ENCODE peak calls at places on chromosome 2, in eight cellular contexts. One of them, this sample, is unnamed.

GRCh38 chr2:63189026-63189425 is 138.4 kb downstream of the OTX1 start:
- DNase-seq in mammary epithelial cell: peak; percentile 41
- DNase-seq in tibial nerve: no peak
- DNase-seq in breast epithelium: no peak
- DNase-seq in K562: peak; percentile 65
- DNase-seq in colonic mucosa: peak; percentile 27
- DNase-seq in ascending aorta: no peak
- DNase-seq in IMR-90: peak; percentile 44
- DNase-seq in this sample: no peak

GRCh38 chr2:206250041-206250897 is 24.2 kb upstream of the ZDBF2 start:
- DNase-seq in mammary epithelial cell: no peak
- DNase-seq in tibial nerve: no peak
- DNase-seq in breast epithelium: no peak
- DNase-seq in K562: no peak
- DNase-seq in colonic mucosa: peak; percentile 25
- DNase-seq in ascending aorta: no peak
- DNase-seq in IMR-90: peak; percentile 4
- DNase-seq in this sample: no peak

GRCh38 chr2:223735659-223736244 is 101.6 kb downstream of the AP1S3 start:
- DNase-seq in mammary epithelial cell: peak; percentile 88
- DNase-seq in tibial nerve: no peak
- DNase-seq in breast epithelium: no peak
- DNase-seq in K562: no peak
- DNase-seq in colonic mucosa: no peak
- DNase-seq in ascending aorta: no peak
- DNase-seq in IMR-90: peak; percentile 96
- DNase-seq in this sample: no peak

GRCh38 chr2:166384774-166385173 is 9.0 kb upstream of the SCN9A start:
- DNase-seq in mammary epithelial cell: peak; percentile 11
- DNase-seq in tibial nerve: no peak
- DNase-seq in breast epithelium: no peak
- DNase-seq in K562: peak; percentile 57
- DNase-seq in colonic mucosa: no peak
- DNase-seq in ascending aorta: no peak
- DNase-seq in IMR-90: peak; percentile 52
- DNase-seq in this sample: no peak

GRCh38 chr2:136010126-136010525 is 24.7 kb upstream of the DARS1 start:
- DNase-seq in mammary epithelial cell: no peak
- DNase-seq in tibial nerve: no peak
- DNase-seq in breast epithelium: no peak
- DNase-seq in K562: no peak
- DNase-seq in colonic mucosa: no peak
- DNase-seq in ascending aorta: no peak
- DNase-seq in IMR-90: peak; percentile 72
- DNase-seq in this sample: no peak

GRCh38 chr2:237181844-237182243 is 96.2 kb downstream of the COPS8 start:
- DNase-seq in mammary epithelial cell: peak; percentile 17
- DNase-seq in tibial nerve: peak; percentile 47
- DNase-seq in breast epithelium: no peak
- DNase-seq in K562: no peak
- DNase-seq in colonic mucosa: no peak
- DNase-seq in ascending aorta: no peak
- DNase-seq in IMR-90: peak; percentile 100
- DNase-seq in this sample: no peak

GRCh38 chr2:36678856-36679255 is 17.7 kb upstream of the VIT start:
- DNase-seq in mammary epithelial cell: no peak
- DNase-seq in tibial nerve: no peak
- DNase-seq in breast epithelium: no peak
- DNase-seq in K562: no peak
- DNase-seq in colonic mucosa: no peak
- DNase-seq in ascending aorta: no peak
- DNase-seq in IMR-90: no peak
- DNase-seq in this sample: no peak

GRCh38 chr2:168552450-168552856 is 96.4 kb downstream of the CERS6 start:
- DNase-seq in mammary epithelial cell: no peak
- DNase-seq in tibial nerve: no peak
- DNase-seq in breast epithelium: no peak
- DNase-seq in K562: no peak
- DNase-seq in colonic mucosa: no peak
- DNase-seq in ascending aorta: no peak
- DNase-seq in IMR-90: no peak
- DNase-seq in this sample: no peak

GRCh38 chr2:196291873-196292800 is 120.8 kb upstream of the STK17B start:
- DNase-seq in mammary epithelial cell: peak; percentile 97
- DNase-seq in tibial nerve: no peak
- DNase-seq in breast epithelium: peak; percentile 80
- DNase-seq in K562: no peak
- DNase-seq in colonic mucosa: no peak
- DNase-seq in ascending aorta: no peak
- DNase-seq in IMR-90: no peak
- DNase-seq in this sample: no peak

GRCh38 chr2:109005686-109006204 is 16.7 kb upstream of the EDAR start:
- DNase-seq in mammary epithelial cell: no peak
- DNase-seq in tibial nerve: no peak
- DNase-seq in breast epithelium: no peak
- DNase-seq in K562: peak; percentile 29
- DNase-seq in colonic mucosa: no peak
- DNase-seq in ascending aorta: no peak
- DNase-seq in IMR-90: no peak
- DNase-seq in this sample: no peak

GRCh38 chr2:144253743-144254142 is 266.2 kb downstream of the ZEB2 start:
- DNase-seq in mammary epithelial cell: no peak
- DNase-seq in tibial nerve: no peak
- DNase-seq in breast epithelium: no peak
- DNase-seq in K562: no peak
- DNase-seq in colonic mucosa: no peak
- DNase-seq in ascending aorta: no peak
- DNase-seq in IMR-90: no peak
- DNase-seq in this sample: no peak

GRCh38 chr2:221399183-221399582 is 172.9 kb downstream of the EPHA4 start:
- DNase-seq in mammary epithelial cell: no peak
- DNase-seq in tibial nerve: no peak
- DNase-seq in breast epithelium: no peak
- DNase-seq in K562: no peak
- DNase-seq in colonic mucosa: no peak
- DNase-seq in ascending aorta: no peak
- DNase-seq in IMR-90: no peak
- DNase-seq in this sample: no peak

GRCh38 chr2:72562451-72563153 is 263.2 kb downstream of the EXOC6B start:
- DNase-seq in mammary epithelial cell: peak; percentile 2
- DNase-seq in tibial nerve: no peak
- DNase-seq in breast epithelium: no peak
- DNase-seq in K562: no peak
- DNase-seq in colonic mucosa: no peak
- DNase-seq in ascending aorta: no peak
- DNase-seq in IMR-90: peak; percentile 37
- DNase-seq in this sample: no peak

GRCh38 chr2:14903709-14904374 is 271.3 kb downstream of the LRATD1 start:
- DNase-seq in mammary epithelial cell: peak; percentile 41
- DNase-seq in tibial nerve: no peak
- DNase-seq in breast epithelium: no peak
- DNase-seq in K562: peak; percentile 81
- DNase-seq in colonic mucosa: peak; percentile 62
- DNase-seq in ascending aorta: no peak
- DNase-seq in IMR-90: no peak
- DNase-seq in this sample: peak; percentile 6

GRCh38 chr2:227161947-227162346 is 2.1 kb downstream of the COL4A4 start:
- DNase-seq in mammary epithelial cell: no peak
- DNase-seq in tibial nerve: no peak
- DNase-seq in breast epithelium: no peak
- DNase-seq in K562: no peak
- DNase-seq in colonic mucosa: no peak
- DNase-seq in ascending aorta: no peak
- DNase-seq in IMR-90: no peak
- DNase-seq in this sample: no peak

GRCh38 chr2:70685771-70686171 is 82.2 kb downstream of the ADD2 start:
- DNase-seq in mammary epithelial cell: no peak
- DNase-seq in tibial nerve: no peak
- DNase-seq in breast epithelium: no peak
- DNase-seq in K562: peak; percentile 59
- DNase-seq in colonic mucosa: no peak
- DNase-seq in ascending aorta: no peak
- DNase-seq in IMR-90: no peak
- DNase-seq in this sample: no peak

GRCh38 chr2:231670892-231671616 is 37.3 kb upstream of the PTMA start:
- DNase-seq in mammary epithelial cell: no peak
- DNase-seq in tibial nerve: no peak
- DNase-seq in breast epithelium: no peak
- DNase-seq in K562: peak; percentile 42
- DNase-seq in colonic mucosa: peak; percentile 80
- DNase-seq in ascending aorta: no peak
- DNase-seq in IMR-90: no peak
- DNase-seq in this sample: no peak

GRCh38 chr2:121044412-121044811 is 240.6 kb downstream of the TFCP2L1 start:
- DNase-seq in mammary epithelial cell: no peak
- DNase-seq in tibial nerve: no peak
- DNase-seq in breast epithelium: no peak
- DNase-seq in K562: peak; percentile 9
- DNase-seq in colonic mucosa: peak; percentile 42
- DNase-seq in ascending aorta: no peak
- DNase-seq in IMR-90: no peak
- DNase-seq in this sample: no peak

GRCh38 chr2:238497610-238498005 is 70.9 kb downstream of the ASB1 start:
- DNase-seq in mammary epithelial cell: no peak
- DNase-seq in tibial nerve: no peak
- DNase-seq in breast epithelium: no peak
- DNase-seq in K562: no peak
- DNase-seq in colonic mucosa: no peak
- DNase-seq in ascending aorta: no peak
- DNase-seq in IMR-90: no peak
- DNase-seq in this sample: no peak

GRCh38 chr2:152407204-152407721 is 72.3 kb downstream of the FMNL2 start:
- DNase-seq in mammary epithelial cell: peak; percentile 66
- DNase-seq in tibial nerve: no peak
- DNase-seq in breast epithelium: no peak
- DNase-seq in K562: peak; percentile 4
- DNase-seq in colonic mucosa: peak; percentile 63
- DNase-seq in ascending aorta: no peak
- DNase-seq in IMR-90: peak; percentile 54
- DNase-seq in this sample: no peak

GRCh38 chr2:56169521-56169920 is 14.3 kb upstream of the CCDC85A start:
- DNase-seq in mammary epithelial cell: no peak
- DNase-seq in tibial nerve: no peak
- DNase-seq in breast epithelium: no peak
- DNase-seq in K562: no peak
- DNase-seq in colonic mucosa: no peak
- DNase-seq in ascending aorta: no peak
- DNase-seq in IMR-90: no peak
- DNase-seq in this sample: no peak

GRCh38 chr2:145800201-145801091 is 1280.5 kb upstream of the ZEB2 start:
- DNase-seq in mammary epithelial cell: peak; percentile 91
- DNase-seq in tibial nerve: no peak
- DNase-seq in breast epithelium: no peak
- DNase-seq in K562: no peak
- DNase-seq in colonic mucosa: no peak
- DNase-seq in ascending aorta: no peak
- DNase-seq in IMR-90: no peak
- DNase-seq in this sample: no peak

GRCh38 chr2:187502467-187502866 is 51.8 kb downstream of the TFPI start:
- DNase-seq in mammary epithelial cell: no peak
- DNase-seq in tibial nerve: no peak
- DNase-seq in breast epithelium: no peak
- DNase-seq in K562: no peak
- DNase-seq in colonic mucosa: no peak
- DNase-seq in ascending aorta: no peak
- DNase-seq in IMR-90: no peak
- DNase-seq in this sample: no peak
- H3K36me3 ChIP-seq in mammary epithelial cell: no peaks in the 10 kb centered on the region
- H3K36me3 ChIP-seq in tibial nerve: no peaks in the 10 kb centered on the region
- H3K36me3 ChIP-seq in breast epithelium: no peaks in the 10 kb centered on the region
- H3K36me3 ChIP-seq in K562: peaks cover 21% of the 10 kb centered on the region
- H3K36me3 ChIP-seq in colonic mucosa: no peaks in the 10 kb centered on the region
- H3K36me3 ChIP-seq in ascending aorta: no peaks in the 10 kb centered on the region
- H3K36me3 ChIP-seq in IMR-90: peaks cover 1% of the 10 kb centered on the region
- H3K36me3 ChIP-seq in this sample: no peaks in the 10 kb centered on the region

GRCh38 chr2:99399063-99399462 is 61.9 kb downstream of the EIF5B start:
- DNase-seq in mammary epithelial cell: no peak
- DNase-seq in tibial nerve: no peak
- DNase-seq in breast epithelium: no peak
- DNase-seq in K562: no peak
- DNase-seq in colonic mucosa: no peak
- DNase-seq in ascending aorta: no peak
- DNase-seq in IMR-90: no peak
- DNase-seq in this sample: no peak
- H3K36me3 ChIP-seq in mammary epithelial cell: peaks cover 52% of the 10 kb centered on the region
- H3K36me3 ChIP-seq in tibial nerve: peaks cover 7% of the 10 kb centered on the region
- H3K36me3 ChIP-seq in breast epithelium: peaks cover 3% of the 10 kb centered on the region
- H3K36me3 ChIP-seq in K562: peaks cover 99% of the 10 kb centered on the region
- H3K36me3 ChIP-seq in colonic mucosa: peaks cover 17% of the 10 kb centered on the region
- H3K36me3 ChIP-seq in ascending aorta: peaks cover 97% of the 10 kb centered on the region
- H3K36me3 ChIP-seq in IMR-90: peaks cover 56% of the 10 kb centered on the region
- H3K36me3 ChIP-seq in this sample: peaks cover 97% of the 10 kb centered on the region

GRCh38 chr2:179824961-179825360 is 36.5 kb downstream of the ZNF385B start:
- DNase-seq in mammary epithelial cell: no peak
- DNase-seq in tibial nerve: no peak
- DNase-seq in breast epithelium: no peak
- DNase-seq in K562: no peak
- DNase-seq in colonic mucosa: no peak
- DNase-seq in ascending aorta: no peak
- DNase-seq in IMR-90: no peak
- DNase-seq in this sample: no peak

GRCh38 chr2:179822540-179822939 is 38.9 kb downstream of the ZNF385B start:
- DNase-seq in mammary epithelial cell: no peak
- DNase-seq in tibial nerve: no peak
- DNase-seq in breast epithelium: no peak
- DNase-seq in K562: no peak
- DNase-seq in colonic mucosa: no peak
- DNase-seq in ascending aorta: no peak
- DNase-seq in IMR-90: no peak
- DNase-seq in this sample: no peak

GRCh38 chr2:179825494-179825893 is 35.9 kb downstream of the ZNF385B start:
- DNase-seq in mammary epithelial cell: no peak
- DNase-seq in tibial nerve: no peak
- DNase-seq in breast epithelium: no peak
- DNase-seq in K562: peak; percentile 60
- DNase-seq in colonic mucosa: no peak
- DNase-seq in ascending aorta: no peak
- DNase-seq in IMR-90: no peak
- DNase-seq in this sample: no peak

DNA sequence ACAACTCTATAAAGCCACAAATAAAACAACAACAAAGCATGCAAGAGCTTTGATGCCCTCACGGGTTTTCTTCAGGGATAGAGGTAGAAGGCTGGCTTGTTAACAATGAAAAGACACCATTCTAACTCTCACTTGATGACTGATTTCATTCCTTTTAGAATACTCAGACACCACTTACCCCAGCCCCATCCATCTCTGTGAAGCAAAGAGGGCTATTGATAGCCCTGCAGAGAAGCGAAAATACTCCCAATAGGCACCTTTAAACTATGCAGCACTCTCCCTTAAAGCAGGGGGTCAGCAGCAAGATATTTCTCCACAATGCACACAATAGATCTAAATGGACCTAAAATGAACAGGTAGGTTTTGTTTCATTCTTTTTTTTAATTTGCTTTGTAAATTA is 35.1 kb downstream of the ZNF385B start:
- DNase-seq in mammary epithelial cell: no peak
- DNase-seq in tibial nerve: no peak
- DNase-seq in breast epithelium: no peak
- DNase-seq in K562: no peak
- DNase-seq in colonic mucosa: no peak
- DNase-seq in ascending aorta: no peak
- DNase-seq in IMR-90: no peak
- DNase-seq in this sample: no peak
- H3K36me3 ChIP-seq in mammary epithelial cell: no peaks in the 10 kb centered on the region
- H3K36me3 ChIP-seq in tibial nerve: no peaks in the 10 kb centered on the region
- H3K36me3 ChIP-seq in breast epithelium: no peaks in the 10 kb centered on the region
- H3K36me3 ChIP-seq in K562: no peaks in the 10 kb centered on the region
- H3K36me3 ChIP-seq in colonic mucosa: no peaks in the 10 kb centered on the region
- H3K36me3 ChIP-seq in ascending aorta: no peaks in the 10 kb centered on the region
- H3K36me3 ChIP-seq in IMR-90: no peaks in the 10 kb centered on the region
- H3K36me3 ChIP-seq in this sample: no peaks in the 10 kb centered on the region

GRCh38 chr2:188588235-188588634 is 296.6 kb downstream of the GULP1 start:
- DNase-seq in mammary epithelial cell: no peak
- DNase-seq in tibial nerve: no peak
- DNase-seq in breast epithelium: no peak
- DNase-seq in K562: no peak
- DNase-seq in colonic mucosa: no peak
- DNase-seq in ascending aorta: no peak
- DNase-seq in IMR-90: peak; percentile 20
- DNase-seq in this sample: no peak
- H3K36me3 ChIP-seq in mammary epithelial cell: no peaks in the 10 kb centered on the region
- H3K36me3 ChIP-seq in tibial nerve: no peaks in the 10 kb centered on the region
- H3K36me3 ChIP-seq in breast epithelium: no peaks in the 10 kb centered on the region
- H3K36me3 ChIP-seq in K562: no peaks in the 10 kb centered on the region
- H3K36me3 ChIP-seq in colonic mucosa: no peaks in the 10 kb centered on the region
- H3K36me3 ChIP-seq in ascending aorta: peaks cover 14% of the 10 kb centered on the region
- H3K36me3 ChIP-seq in IMR-90: no peaks in the 10 kb centered on the region
- H3K36me3 ChIP-seq in this sample: no peaks in the 10 kb centered on the region